ENCODE peak calls at places on chromosomes 12 and 14, in seven cellular contexts. F, H, I, E, J, X and S are unnamed samples. For H3K9me3, the result is how much of the 10 kb centered on the place peaks cover.

GRCh38 chr12:107066686-107067085 is 26.7 kb downstream of the CRY1 start:
- DNase-seq in J (no peak), H (no peak), X (no peak), F (no peak), E (no peak), I (no peak), S (no peak)

GRCh38 chr14:35044939-35045797 is 904 bp upstream of the FAM177A1 start:
- DNase-seq in F (no peak), H (no peak), I (peak), J (no peak), E (peak), X (no peak), S (no peak)

GRCh38 chr14:85273099-85273677 is 256.8 kb upstream of the FLRT2 start:
- DNase-seq in H (no peak), E (peak), I (no peak), X (no peak), J (no peak), F (no peak), S (no peak)

GRCh38 chr12:106039242-106039641 is 99.5 kb downstream of the NUAK1 start:
- DNase-seq in H (no peak), I (no peak), E (no peak), J (no peak), X (no peak), F (no peak), S (no peak)

GRCh38 chr12:541676-542289 is 82.0 kb downstream of the B4GALNT3 start:
- DNase-seq in J (no peak), I (no peak), E (no peak), H (peak), F (no peak), X (no peak), S (no peak)

GRCh38 chr12:29743801-29744200 is 39.9 kb downstream of the TMTC1 start:
- DNase-seq in I (peak), X (no peak), J (no peak), H (no peak), F (no peak), E (peak), S (no peak)

GRCh38 chr14:55272922-55273321 is 1.7 kb downstream of the FBXO34 start:
- DNase-seq in X (no peak), E (no peak), I (no peak), F (no peak), J (no peak), H (no peak), S (peak)

GRCh38 chr12:119318811-119319210 is 15.7 kb upstream of the CCDC60 start:
- DNase-seq in I (no peak), J (no peak), E (no peak), X (no peak), H (no peak), F (no peak), S (no peak)

GRCh38 chr12:89451876-89452275 is 72.7 kb downstream of the GALNT4 start:
- DNase-seq in E (peak), J (no peak), H (no peak), I (peak), X (no peak), F (no peak), S (no peak)

GRCh38 chr12:111788178-111788654 is 21.5 kb downstream of the ALDH2 start:
- DNase-seq in J (no peak), H (no peak), X (peak), I (peak), E (peak), F (no peak), S (peak)

GRCh38 chr12:484096-484495 is 24.4 kb downstream of the B4GALNT3 start:
- DNase-seq in F (no peak), J (no peak), H (no peak), I (no peak), X (no peak), E (no peak), S (no peak)

GRCh38 chr12:23941780-23942179 is 7.7 kb downstream of the SOX5 start:
- DNase-seq in I (no peak), E (no peak), X (no peak), F (no peak), J (no peak), H (no peak), S (no peak)

GRCh38 chr12:12024958-12025682 is 45.6 kb upstream of the BCL2L14 start:
- DNase-seq in H (peak), F (peak), E (no peak), I (no peak), X (no peak), J (no peak), S (no peak)

GRCh38 chr14:105070760-105071137 is 5.5 kb upstream of the GPR132 start:
- DNase-seq in X (no peak), F (peak), E (no peak), I (no peak), H (no peak), J (no peak), S (no peak)

GRCh38 chr14:72275242-72275641 is 343.0 kb downstream of the RGS6 start:
- DNase-seq in F (no peak), H (no peak), I (no peak), J (no peak), E (no peak), X (no peak), S (no peak)

GRCh38 chr12:131151558-131152345 is 198.0 kb downstream of the ADGRD1 start:
- DNase-seq in F (no peak), H (no peak), I (no peak), X (no peak), J (no peak), E (no peak), S (no peak)

GRCh38 chr12:1790470-1790869 is 29.9 kb upstream of the LRTM2 start:
- DNase-seq in H (no peak), I (no peak), F (no peak), E (no peak), X (no peak), J (no peak), S (no peak)

GRCh38 chr14:79179985-79180384 is 1009.8 kb downstream of the NRXN3 start:
- DNase-seq in J (no peak), E (no peak), F (no peak), H (no peak), X (no peak), I (no peak), S (no peak)

GRCh38 chr14:54606178-54606577 is 39.2 kb downstream of the SAMD4A start:
- DNase-seq in J (peak), X (no peak), F (no peak), E (peak), H (no peak), I (no peak), S (no peak)

GRCh38 chr12:47652491-47653234 is 53.2 kb downstream of the RPAP3 start:
- DNase-seq in J (no peak), X (peak), I (peak), F (no peak), H (no peak), E (no peak), S (no peak)

GRCh38 chr14:104436047-104436531 is 143.5 kb upstream of the C14orf180 start:
- DNase-seq in I (peak), X (peak), F (no peak), H (peak), J (peak), E (peak), S (no peak)

GRCh38 chr14:29045237-29045636 is 278.6 kb downstream of the FOXG1 start:
- DNase-seq in E (no peak), I (no peak), J (no peak), X (no peak), F (no peak), H (no peak), S (no peak)

GRCh38 chr12:131728720-131729119 is 17.8 kb downstream of the SFSWAP start:
- DNase-seq in J (no peak), X (no peak), E (no peak), F (no peak), I (no peak), H (no peak), S (no peak)

GRCh38 chr14:96038558-96038919 is 623 bp upstream of the C14orf132 start:
- DNase-seq in X (no peak), E (no peak), J (no peak), F (no peak), I (no peak), H (no peak), S (no peak)

GRCh38 chr14:96038920-96039632 is at the start of gene C14orf132:
- DNase-seq in J (peak), X (peak), F (no peak), H (peak), I (peak), E (peak), S (peak)

GRCh38 chr14:96039633-96040311 is 610 bp downstream of the C14orf132 start:
- DNase-seq in F (no peak), J (peak), E (peak), H (no peak), X (peak), I (peak), S (no peak)

GRCh38 chr14:96040836-96041371 is 1.7 kb downstream of the C14orf132 start:
- DNase-seq in E (no peak), H (no peak), J (no peak), F (no peak), X (no peak), I (peak), S (no peak)

GRCh38 chr14:96037891-96038557 is 1.1 kb upstream of the C14orf132 start:
- DNase-seq in J (no peak), I (no peak), F (no peak), H (no peak), E (peak), X (peak), S (no peak)
- H3K4me3 ChIP-seq in J (no peak), I (no peak), F (no peak), H (no peak), E (no peak), X (no peak), S (no peak)

GRCh38 chr14:89158701-89159100 is 258.3 kb downstream of the FOXN3 start:
- DNase-seq in E (no peak), F (no peak), J (no peak), H (no peak), X (no peak), I (no peak), S (no peak)
- H3K9me3 ChIP-seq in E (under half), F (under half), J (under half), H (under half), X (under half), I (under half), S (under half)

DNA sequence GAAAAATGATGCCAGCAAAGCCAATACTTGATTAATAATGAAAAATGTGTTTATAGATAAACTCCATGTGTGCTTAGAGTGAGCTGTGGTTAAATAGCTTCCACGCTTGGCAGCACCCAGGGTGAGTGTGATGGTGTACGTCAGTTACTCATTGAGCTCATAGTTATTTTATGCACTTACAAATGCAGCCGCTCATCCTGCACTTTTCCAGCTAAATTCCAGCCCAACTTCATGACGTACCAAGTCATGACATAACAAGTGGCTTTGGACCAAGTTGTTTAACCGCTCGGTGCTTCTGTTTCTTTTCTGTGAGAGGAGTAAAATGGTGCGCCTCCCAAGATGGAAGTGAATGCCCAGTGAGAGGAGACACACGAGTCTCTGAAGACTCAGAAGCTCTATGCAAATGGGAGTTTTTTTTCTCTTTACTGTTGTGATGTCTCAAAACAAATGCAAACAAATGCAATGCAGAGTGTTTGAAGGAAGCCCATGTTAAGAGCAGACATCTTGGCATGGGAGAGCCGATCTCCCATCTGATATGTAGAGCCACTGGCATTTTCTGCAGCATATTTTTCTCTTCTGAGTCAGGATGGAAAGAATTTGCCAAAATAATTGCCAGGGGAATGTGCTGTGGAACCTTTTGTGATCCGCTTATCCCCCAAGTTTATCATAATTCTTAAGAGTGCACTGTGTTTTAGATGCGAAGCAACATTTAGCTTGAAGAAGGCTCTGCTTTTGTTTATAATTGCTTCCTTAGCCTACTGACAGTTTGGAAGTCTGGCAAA is 72.2 kb downstream of the FBXW8 start:
- DNase-seq in F (no peak), H (no peak), E (peak), J (no peak), I (no peak), X (no peak), S (no peak)
- H3K4me3 ChIP-seq in F (no peak), H (no peak), E (no peak), J (no peak), I (no peak), X (no peak), S (no peak)

GRCh38 chr14:22629357-22629756 is 14.8 kb downstream of the OR6J1 start:
- DNase-seq in E (no peak), F (no peak), J (no peak), X (no peak), H (no peak), I (no peak), S (no peak)

GRCh38 chr14:22630486-22630885 is 13.7 kb downstream of the OR6J1 start:
- DNase-seq in J (no peak), H (no peak), F (no peak), X (no peak), E (peak), I (no peak), S (no peak)

GRCh38 chr14:22626590-22626989 is 17.6 kb downstream of the OR6J1 start:
- DNase-seq in J (no peak), H (no peak), F (no peak), X (no peak), I (no peak), E (no peak), S (peak)

GRCh38 chr14:22627506-22628263 is 16.5 kb downstream of the OR6J1 start:
- DNase-seq in J (no peak), E (no peak), X (no peak), F (no peak), I (no peak), H (no peak), S (peak)

DNA sequence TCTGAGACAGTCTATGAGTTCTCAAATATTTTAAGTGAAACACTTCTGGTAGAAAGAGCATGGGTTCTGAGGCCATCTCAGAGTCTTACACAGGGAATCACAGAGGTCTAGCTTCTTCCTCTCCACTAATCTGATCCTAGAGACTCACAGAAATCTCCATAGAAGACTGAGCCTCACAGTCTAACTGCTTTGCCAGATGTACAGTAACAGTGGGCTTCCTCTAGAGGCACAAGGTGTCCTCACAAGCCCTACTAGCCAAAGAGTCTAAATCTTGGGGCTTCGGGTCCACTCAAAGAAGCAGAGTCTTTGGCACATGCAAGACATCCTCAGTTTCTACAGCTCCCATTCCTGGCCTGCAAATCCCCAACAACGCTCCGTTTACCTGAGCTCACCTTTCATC is 14.1 kb downstream of the OR6J1 start:
- DNase-seq in J (no peak), E (peak), X (no peak), F (no peak), I (no peak), H (no peak), S (no peak)
- H3K9me3 ChIP-seq in J (under half), E (under half), X (under half), F (under half), I (under half), H (under half), S (under half)

DNA sequence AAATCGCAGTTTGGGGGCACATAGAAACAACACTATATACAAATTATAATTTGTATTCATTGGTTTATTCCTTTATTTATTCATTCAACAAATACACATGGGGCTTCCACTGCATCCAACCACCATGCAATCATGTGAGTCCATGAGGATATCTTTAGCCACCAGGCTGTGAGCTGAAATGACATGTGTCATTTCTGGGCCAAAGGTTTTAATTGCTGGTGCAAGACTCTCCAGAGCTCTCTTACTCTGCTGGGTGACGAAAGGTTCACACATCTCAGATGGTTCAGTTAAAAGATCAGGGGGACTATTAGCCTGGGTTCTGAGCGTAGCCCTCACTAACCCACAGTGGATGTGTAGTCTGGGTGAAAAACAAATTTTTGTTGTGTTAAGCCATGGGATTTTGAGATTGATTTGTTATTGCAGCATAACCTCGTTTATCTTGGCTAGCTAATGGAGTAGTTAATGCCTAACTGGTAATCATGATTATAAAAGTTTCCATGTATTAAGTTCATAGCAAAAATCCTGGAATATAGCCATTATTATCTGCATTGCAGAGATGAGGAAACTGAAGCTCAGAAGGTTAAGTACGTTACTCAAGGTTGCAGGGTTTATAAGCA is 251.5 kb downstream of the RMST start:
- DNase-seq in I (peak), J (no peak), H (no peak), E (no peak), X (no peak), F (no peak), S (peak)
- H3K4me3 ChIP-seq in I (no peak), J (no peak), H (no peak), E (no peak), X (no peak), F (no peak), S (no peak)